ENCODE peak calls at places on chromosomes 1 and 21, in seven cellular contexts. N is activated CD8-positive, alpha-beta memory T cell treated with anti-CD3 and anti-CD28 coated beads for 1 hour; E is heart right ventricle; X is AML-193; P is GM20000; H is NCI-H1417; B is SK-N-DZ. G is an unnamed sample.

GRCh38 chr1:161139765-161140164 is 7.3 kb upstream of the DEDD start:
- DNase-seq in N (no peak), E (peak; percentile 51), X (peak; percentile 70), P (peak; percentile 69), H (peak; percentile 63), B (peak; percentile 52), G (no peak)

GRCh38 chr1:19892129-19892528 is 9.9 kb downstream of the OTUD3 start:
- DNase-seq in N (no peak), E (no peak), X (no peak), P (no peak), H (no peak), B (no peak), G (no peak)

GRCh38 chr1:184595609-184596008 is 159.0 kb downstream of the EDEM3 start:
- DNase-seq in N (no peak), E (no peak), X (no peak), P (no peak), H (no peak), B (peak; percentile 3), G (no peak)

GRCh38 chr1:157111396-157112165 is 12.0 kb upstream of the ETV3L start:
- DNase-seq in N (no peak), E (no peak), X (no peak), P (no peak), H (no peak), B (peak; percentile 49), G (no peak)

GRCh38 chr1:150970818-150971582 is 3.6 kb downstream of the CERS2 start:
- DNase-seq in N (no peak), E (peak; percentile 74), X (peak; percentile 5), P (no peak), H (no peak), B (no peak), G (no peak)

GRCh38 chr21:36385909-36386642 is 884 bp downstream of the CHAF1B start:
- DNase-seq in N (no peak), E (no peak), X (no peak), P (no peak), H (no peak), B (no peak), G (no peak)

GRCh38 chr1:205812271-205812877 is 624 bp downstream of the SLC41A1 start:
- DNase-seq in N (no peak), E (peak; percentile 36), X (no peak), P (peak; percentile 52), H (peak; percentile 67), B (peak; percentile 50), G (no peak)

GRCh38 chr21:18759267-18759666 is 355.7 kb upstream of the TMPRSS15 start:
- DNase-seq in N (no peak), E (no peak), X (no peak), P (no peak), H (no peak), B (no peak), G (no peak)

GRCh38 chr1:165501351-165501974 is 42.3 kb upstream of the LRRC52 start:
- DNase-seq in N (no peak), E (no peak), X (no peak), P (no peak), H (no peak), B (no peak), G (no peak)

GRCh38 chr1:6393400-6394187 is at the start of gene ACOT7:
- DNase-seq in N (peak; percentile 70), E (peak; percentile 89), X (peak; percentile 84), P (peak; percentile 99), H (peak; percentile 95), B (peak; percentile 81), G (no peak)

GRCh38 chr1:226697151-226697575 is 41.9 kb downstream of the ITPKB start:
- DNase-seq in N (no peak), E (no peak), X (no peak), P (peak; percentile 37), H (no peak), B (no peak), G (peak; percentile 63)

GRCh38 chr1:208162903-208163302 is 81.3 kb downstream of the PLXNA2 start:
- DNase-seq in N (no peak), E (no peak), X (no peak), P (no peak), H (no peak), B (no peak), G (no peak)

GRCh38 chr1:17109897-17110554 is 9.2 kb downstream of the PADI2 start:
- DNase-seq in N (no peak), E (no peak), X (no peak), P (no peak), H (no peak), B (no peak), G (no peak)

G was measured in epithelial cell of proximal tubule.